ENCODE peak calls at places on chromosomes 6 and 20, in four cellular contexts. F is psoas muscle, W is fibroblast of lung, P is left ventricle myocardium inferior. L is an unnamed sample.

GRCh38 chr20:63534831-63535651 is 2.1 kb downstream of the PTK6 start:
- DNase-seq in F (peak), W (no peak), P (no peak), L (no peak)

GRCh38 chr6:113857565-113858066 is 471 bp downstream of the MARCKS start:
- DNase-seq in F (peak), W (no peak), P (peak), L (no peak)

GRCh38 chr6:157245486-157245885 is 77.8 kb downstream of the TMEM242 start:
- DNase-seq in F (no peak), W (no peak), P (no peak), L (no peak)

GRCh38 chr6:169243154-169243553 is 10.5 kb downstream of the THBS2 start:
- DNase-seq in F (no peak), W (no peak), P (no peak), L (no peak)

GRCh38 chr6:21022343-21023107 is 488.3 kb downstream of the CDKAL1 start:
- DNase-seq in F (no peak), W (peak), P (no peak), L (peak)

GRCh38 chr6:34102099-34102656 is 43.7 kb downstream of the GRM4 start:
- DNase-seq in F (no peak), W (no peak), P (no peak), L (no peak)

GRCh38 chr6:55818482-55818881 is 56.9 kb downstream of the BMP5 start:
- DNase-seq in F (no peak), W (no peak), P (no peak), L (no peak)

GRCh38 chr6:133241088-133241900 is at the start of gene EYA4:
- DNase-seq in F (peak), W (peak), P (peak), L (no peak)

GRCh38 chr20:58626076-58626475 is 25.0 kb upstream of the STX16 start:
- DNase-seq in F (no peak), W (no peak), P (no peak), L (no peak)

GRCh38 chr6:145508107-145508506 is 227.2 kb downstream of the EPM2A start:
- DNase-seq in F (no peak), W (no peak), P (no peak), L (no peak)

GRCh38 chr6:118569498-118569897 is 21.4 kb downstream of the PLN start:
- DNase-seq in F (no peak), W (no peak), P (no peak), L (no peak)

GRCh38 chr6:139156571-139156970 is 21.7 kb downstream of the HECA start:
- DNase-seq in F (no peak), W (no peak), P (no peak), L (no peak)

GRCh38 chr20:46099491-46100287 is 9.9 kb upstream of the NCOA5 start:
- DNase-seq in F (peak), W (no peak), P (peak), L (no peak)

GRCh38 chr6:170446841-170447560 is 106.1 kb downstream of the PSMB1 start:
- DNase-seq in F (no peak), W (no peak), P (no peak), L (no peak)

GRCh38 chr6:26142026-26142425 is 54.8 kb downstream of the HFE start:
- DNase-seq in F (no peak), W (no peak), P (no peak), L (no peak)

GRCh38 chr6:14670806-14671205 is 553.2 kb downstream of the CD83 start:
- DNase-seq in F (no peak), W (peak), P (no peak), L (no peak)

GRCh38 chr6:54716869-54717268 is 129.7 kb upstream of the FAM83B start:
- DNase-seq in F (no peak), W (peak), P (no peak), L (peak)

GRCh38 chr6:7311171-7311570 is 1.8 kb downstream of the SSR1 start:
- DNase-seq in F (no peak), W (peak), P (no peak), L (no peak)

GRCh38 chr20:45998761-45999160 is 9.9 kb upstream of the MMP9 start:
- DNase-seq in F (no peak), W (no peak), P (no peak), L (no peak)

GRCh38 chr6:4460595-4461475 is 315.4 kb upstream of the CDYL start:
- DNase-seq in F (peak), W (peak), P (peak), L (peak)

GRCh38 chr6:31821301-31822037 is 6.1 kb upstream of the HSPA1B start:
- DNase-seq in F (peak), W (peak), P (peak), L (no peak)

GRCh38 chr20:20292472-20292871 is 75.4 kb upstream of the INSM1 start:
- DNase-seq in F (no peak), W (no peak), P (no peak), L (no peak)

GRCh38 chr6:128519132-128519930 is 1.1 kb downstream of the PTPRK start:
- DNase-seq in F (peak), W (peak), P (peak), L (no peak)

GRCh38 chr20:25310268-25310920 is 62.5 kb downstream of the PYGB start:
- DNase-seq in F (no peak), W (peak), P (no peak), L (peak)

GRCh38 chr20:49700411-49701185 is 13.1 kb downstream of the B4GALT5 start:
- DNase-seq in F (no peak), W (peak), P (no peak), L (no peak)

GRCh38 chr20:2230671-2231488 is 64.9 kb upstream of the TGM3 start:
- DNase-seq in F (no peak), W (no peak), P (no peak), L (no peak)

GRCh38 chr6:132596201-132596600 is 6.7 kb upstream of the TAAR5 start:
- DNase-seq in F (no peak), W (no peak), P (no peak), L (no peak)

GRCh38 chr6:4209201-4209600 is 73.8 kb upstream of the ECI2 start:
- DNase-seq in F (no peak), W (no peak), P (no peak), L (no peak)

DNA sequence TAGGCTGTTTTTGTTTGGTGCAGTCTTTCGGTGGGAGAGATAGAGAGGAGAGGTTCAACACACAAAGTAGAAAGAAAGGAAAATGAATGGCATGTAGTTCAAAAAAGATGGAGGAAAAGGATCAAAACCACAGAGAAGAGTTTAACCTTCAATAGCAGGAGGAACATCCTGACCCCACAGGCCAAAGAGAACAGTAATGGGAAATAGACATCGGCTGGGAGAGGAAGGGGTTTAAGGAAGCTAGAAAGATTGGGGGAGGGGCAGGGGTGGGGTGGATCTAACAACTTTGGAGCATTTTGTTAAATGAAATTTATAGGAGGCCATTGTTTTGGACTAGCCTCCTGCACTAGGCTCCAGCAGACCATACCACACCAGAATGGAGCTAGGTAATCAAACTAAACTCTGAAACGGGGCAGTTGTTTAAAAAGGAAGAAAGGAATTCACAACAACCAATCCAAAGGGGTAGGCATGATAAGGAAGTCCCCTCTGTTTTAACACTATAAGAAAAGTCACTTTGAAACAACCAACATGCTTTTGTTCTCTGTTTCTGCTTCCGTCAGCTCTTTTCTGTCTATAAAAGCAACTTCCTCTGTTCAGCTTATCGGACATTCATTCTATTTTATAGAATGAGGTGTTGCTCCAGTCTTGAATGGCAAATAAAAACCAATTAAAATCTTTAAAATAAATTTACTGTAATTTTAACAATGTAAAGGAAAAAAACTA is 82.6 kb downstream of the EPB41L2 start:
- DNase-seq in F (no peak), W (no peak), P (no peak), L (no peak)
- TF ChIP-seq CTCF in F (no peak), W (no peak), P (no peak), L (no peak)

DNA sequence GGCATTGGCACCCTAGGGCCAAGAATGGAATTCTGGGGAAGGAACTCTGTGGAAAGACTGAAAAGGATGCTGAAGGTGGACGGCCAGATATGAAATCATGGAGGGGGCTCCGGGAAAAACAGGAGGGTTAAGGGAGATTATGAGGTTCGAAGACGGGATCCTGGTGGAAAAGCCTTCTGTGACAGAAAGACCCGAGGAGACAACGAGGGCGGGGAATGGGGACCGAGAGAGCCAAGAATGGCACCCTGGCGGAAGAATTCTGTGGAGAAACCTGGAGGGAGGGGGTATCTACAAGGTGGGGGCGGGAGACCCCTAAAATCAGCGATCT is 426 bp downstream of the TRMT6 start:
- DNase-seq in F (no peak), W (no peak), P (no peak), L (no peak)
- H3K27ac ChIP-seq in F (peak), W (peak), P (peak), L (no peak)

GRCh38 chr6:43965628-43966373 is 161.5 kb downstream of the MRPL14 start:
- DNase-seq in F (no peak), W (no peak), P (no peak), L (no peak)
- TF ChIP-seq CTCF in F (no peak), W (no peak), P (no peak), L (no peak)

GRCh38 chr6:161272600-161273355 is 1.1 kb downstream of the AGPAT4 start:
- DNase-seq in F (no peak), W (peak), P (no peak), L (no peak)
- H3K27ac ChIP-seq in F (no peak), W (peak), P (no peak), L (no peak)

DNA sequence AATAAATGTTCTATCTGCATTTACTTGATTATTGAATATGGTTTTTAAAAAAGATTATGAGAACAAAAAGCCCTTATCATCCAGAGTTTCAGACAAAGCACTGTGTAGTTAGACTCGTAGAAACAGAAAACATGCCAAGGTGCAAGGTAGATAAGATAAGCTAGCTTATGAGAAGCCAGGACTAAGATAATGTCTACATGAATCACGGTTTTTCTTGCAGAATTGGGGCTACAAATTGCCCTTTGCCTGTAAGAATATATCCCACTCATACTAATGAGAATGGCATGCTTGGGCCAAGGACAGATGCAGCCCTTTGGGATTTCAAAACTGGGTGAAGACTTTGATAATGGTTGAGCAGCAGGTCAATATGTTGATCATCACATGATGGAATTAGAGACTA is 165.2 kb upstream of the PREP start:
- DNase-seq in F (no peak), W (peak), P (no peak), L (no peak)
- TF ChIP-seq CTCF in F (no peak), W (no peak), P (no peak), L (no peak)

DNA sequence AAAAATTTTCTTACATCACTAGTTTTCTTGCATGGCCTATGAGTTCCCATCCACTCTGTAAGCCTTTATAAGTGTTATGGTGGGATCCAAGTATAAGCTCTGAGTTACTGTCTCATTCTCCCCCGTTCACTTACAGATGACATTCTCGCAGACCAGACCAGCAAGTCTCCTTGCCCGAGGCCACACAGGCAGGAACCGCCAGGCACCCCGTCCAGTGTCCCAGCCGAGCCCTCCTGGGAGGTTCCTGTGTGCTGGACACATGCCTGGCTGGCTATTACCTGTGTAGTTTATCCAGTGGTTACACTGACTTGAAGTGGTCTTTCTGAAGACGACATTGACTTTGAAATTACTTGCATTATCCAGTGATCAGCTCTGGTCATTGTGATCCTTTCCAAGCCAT is 234.8 kb upstream of the QKI start:
- DNase-seq in F (no peak), W (no peak), P (no peak), L (no peak)
- H3K27ac ChIP-seq in F (no peak), W (no peak), P (no peak), L (no peak)